ENCODE peak calls at places on chromosomes 5 and 9, in four cellular contexts. V, K, N and T are unnamed samples. For H3K4me1, the result is how much of the 10 kb centered on the place peaks cover.

GRCh38 chr5:145441228-145441627 is 393.9 kb downstream of the PRELID2 start:
- DNase-seq in V (no peak), N (no peak), K (no peak), T (no peak)

GRCh38 chr9:114280636-114281315 is 42.1 kb upstream of the ORM1 start:
- DNase-seq in V (no peak), K (no peak), N (no peak), T (peak)

GRCh38 chr9:16309350-16310271 is 560.9 kb downstream of the BNC2 start:
- DNase-seq in N (peak), K (peak), V (no peak), T (no peak)

GRCh38 chr5:88870280-88870679 is 12.7 kb downstream of the MEF2C start:
- DNase-seq in K (no peak), N (no peak), V (no peak), T (no peak)

GRCh38 chr9:132651259-132651658 is 18.5 kb downstream of the DDX31 start:
- DNase-seq in N (peak), K (peak), V (no peak), T (peak)

GRCh38 chr9:16031971-16032370 is 479.1 kb downstream of the CCDC171 start:
- DNase-seq in K (no peak), V (no peak), N (no peak), T (no peak)

GRCh38 chr5:69187342-69187741 is 2.0 kb upstream of the CENPH start:
- DNase-seq in N (no peak), V (no peak), K (no peak), T (no peak)

GRCh38 chr5:137754961-137755762 is 999 bp upstream of the HNRNPA0 start:
- DNase-seq in K (no peak), V (peak), N (no peak), T (no peak)

GRCh38 chr5:79512692-79513518 is 1.0 kb downstream of the HOMER1 start:
- DNase-seq in V (peak), N (peak), K (no peak), T (peak)

GRCh38 chr9:113636165-113636564 is 172.6 kb downstream of the RGS3 start:
- DNase-seq in K (no peak), V (no peak), N (no peak), T (no peak)

GRCh38 chr5:135823799-135824366 is 10.6 kb upstream of the SLC25A48 start:
- DNase-seq in N (no peak), K (no peak), V (no peak), T (no peak)

GRCh38 chr5:147452137-147452838 is 57.6 kb downstream of the DPYSL3 start:
- DNase-seq in N (no peak), V (no peak), K (no peak), T (no peak)

GRCh38 chr9:131837316-131837715 is 97.4 kb upstream of the RAPGEF1 start:
- DNase-seq in V (no peak), N (peak), K (peak), T (no peak)

GRCh38 chr5:75091597-75091996 is 39.2 kb upstream of the GCNT4 start:
- DNase-seq in N (no peak), V (no peak), K (no peak), T (no peak)

GRCh38 chr5:124546643-124547042 is 199.8 kb downstream of the ZNF608 start:
- DNase-seq in N (peak), K (no peak), V (no peak), T (no peak)

GRCh38 chr5:148697177-148697820 is 43.0 kb upstream of the HTR4 start:
- DNase-seq in N (peak), K (no peak), V (no peak), T (no peak)

GRCh38 chr9:33458444-33458843 is 11.1 kb upstream of the AQP3 start:
- DNase-seq in V (no peak), N (peak), K (peak), T (no peak)

GRCh38 chr5:96893342-96893741 is 17.0 kb downstream of the ERAP2 start:
- DNase-seq in K (no peak), V (no peak), N (peak), T (peak)

GRCh38 chr5:64147849-64148441 is 17.7 kb upstream of the RNF180 start:
- DNase-seq in N (peak), K (peak), V (peak), T (no peak)

GRCh38 chr5:135339623-135340022 is 59.4 kb downstream of the MACROH2A1 start:
- DNase-seq in V (no peak), K (no peak), N (no peak), T (no peak)

GRCh38 chr5:87529486-87530076 is 116.9 kb upstream of the CCNH start:
- DNase-seq in K (no peak), V (no peak), N (no peak), T (no peak)

GRCh38 chr5:40404613-40405012 is 275.1 kb upstream of the PTGER4 start:
- DNase-seq in V (no peak), N (no peak), K (no peak), T (no peak)

GRCh38 chr5:62790348-62790747 is 211.7 kb downstream of the LRRC70 start:
- DNase-seq in K (peak), V (no peak), N (peak), T (no peak)

GRCh38 chr5:121805931-121806330 is 45.8 kb upstream of the FTMT start:
- DNase-seq in V (no peak), N (peak), K (no peak), T (no peak)

GRCh38 chr9:125703662-125704061 is 3.3 kb downstream of the MAPKAP1 start:
- DNase-seq in V (no peak), K (no peak), N (no peak), T (no peak)

GRCh38 chr5:639584-640213 is 27.6 kb downstream of the CEP72 start:
- DNase-seq in V (no peak), K (no peak), N (no peak), T (no peak)

GRCh38 chr9:93532121-93532520 is 44.3 kb upstream of the PHF2 start:
- DNase-seq in V (no peak), N (no peak), K (no peak), T (no peak)
- H3K4me1 ChIP-seq in V (under half), N (under half), K (under half), T (under half)

DNA sequence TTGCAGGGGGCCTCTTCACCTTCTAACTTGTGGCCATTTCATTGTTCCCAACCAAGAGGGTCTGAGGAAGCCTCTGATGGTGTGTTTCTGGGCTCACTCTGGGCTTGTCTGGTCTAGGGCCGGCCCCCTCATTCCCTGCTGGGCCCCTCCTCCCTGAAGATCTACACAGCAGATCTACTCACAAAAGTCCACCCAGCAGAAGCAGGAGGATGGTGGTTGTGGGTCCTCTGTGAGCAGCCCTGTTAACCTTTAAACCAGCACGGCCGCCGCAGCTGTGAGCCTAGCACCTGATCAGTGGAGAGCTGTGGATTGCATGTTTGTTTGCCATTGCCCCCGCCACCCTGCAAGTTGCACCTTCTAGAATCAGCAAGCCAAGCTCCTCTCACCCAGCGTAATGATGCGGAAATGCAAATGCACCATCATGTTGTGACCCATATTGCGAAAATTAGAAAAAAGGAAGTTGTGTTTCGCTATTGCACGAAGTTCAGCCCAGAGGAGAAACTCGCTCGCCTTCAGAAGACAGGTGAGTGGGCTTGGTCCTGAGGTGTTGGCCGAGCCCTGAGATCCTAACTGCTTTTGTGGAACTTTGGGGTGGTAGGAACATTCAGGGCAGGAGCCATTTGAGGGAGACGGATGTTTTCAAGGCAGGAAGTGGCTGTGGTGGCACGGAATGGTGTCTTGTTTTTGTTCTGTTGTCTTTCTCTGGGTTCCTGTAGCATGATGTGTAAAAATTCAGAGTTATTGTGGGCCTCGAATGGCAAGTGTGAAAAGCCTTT is 16.7 kb downstream of the FGD3 start:
- DNase-seq in K (peak), V (no peak), N (peak), T (no peak)
- H3K4me3 ChIP-seq in K (peak), V (no peak), N (no peak), T (no peak)

DNA sequence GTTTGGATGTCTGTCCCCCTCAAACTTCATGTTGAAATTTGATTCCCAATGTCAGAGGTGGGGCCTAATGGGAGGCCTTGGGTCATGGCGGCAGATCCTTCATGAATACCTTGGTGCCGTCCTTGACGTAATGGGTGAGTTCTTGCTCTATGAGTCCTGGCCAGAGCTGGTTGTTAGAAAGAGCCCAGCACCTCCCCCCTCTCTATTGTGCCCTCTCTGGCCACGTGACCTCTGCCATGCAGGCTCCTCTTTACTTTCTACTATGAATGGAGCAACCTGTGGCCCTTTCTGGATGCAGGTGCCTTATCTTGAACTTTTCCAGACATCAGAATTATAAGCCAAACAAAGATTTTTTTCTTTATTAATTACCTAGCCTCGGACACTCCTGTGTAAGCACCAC is 40.7 kb downstream of the FNBP1 start:
- DNase-seq in K (no peak), V (no peak), N (no peak), T (no peak)
- H3K4me1 ChIP-seq in K (under half), V (under half), N (under half), T (under half)

GRCh38 chr5:122906768-122907167 is 61.4 kb downstream of the SNX24 start:
- DNase-seq in N (no peak), V (no peak), K (no peak), T (no peak)
- H3K4me3 ChIP-seq in N (no peak), V (no peak), K (no peak), T (no peak)

GRCh38 chr9:23790341-23791260 is 35.4 kb downstream of the ELAVL2 start:
- DNase-seq in K (no peak), N (no peak), V (no peak), T (no peak)
- H3K4me1 ChIP-seq in K (under half), N (under half), V (under half), T (under half)

GRCh38 chr9:1042466-1042865 is 7.7 kb upstream of the DMRT2 start:
- DNase-seq in K (no peak), N (no peak), V (no peak), T (no peak)
- H3K4me3 ChIP-seq in K (peak), N (no peak), V (no peak), T (no peak)

GRCh38 chr5:180691046-180691445 is 41.6 kb upstream of the FLT4 start:
- DNase-seq in N (no peak), K (no peak), V (no peak), T (no peak)

GRCh38 chr5:180684623-180685161 is 35.3 kb upstream of the FLT4 start:
- DNase-seq in K (no peak), N (no peak), V (no peak), T (no peak)

GRCh38 chr5:180690562-180690961 is 41.2 kb upstream of the FLT4 start:
- DNase-seq in N (no peak), K (no peak), V (no peak), T (no peak)

GRCh38 chr5:180689071-180689694 is 39.8 kb upstream of the FLT4 start:
- DNase-seq in N (no peak), K (no peak), V (no peak), T (no peak)

DNA sequence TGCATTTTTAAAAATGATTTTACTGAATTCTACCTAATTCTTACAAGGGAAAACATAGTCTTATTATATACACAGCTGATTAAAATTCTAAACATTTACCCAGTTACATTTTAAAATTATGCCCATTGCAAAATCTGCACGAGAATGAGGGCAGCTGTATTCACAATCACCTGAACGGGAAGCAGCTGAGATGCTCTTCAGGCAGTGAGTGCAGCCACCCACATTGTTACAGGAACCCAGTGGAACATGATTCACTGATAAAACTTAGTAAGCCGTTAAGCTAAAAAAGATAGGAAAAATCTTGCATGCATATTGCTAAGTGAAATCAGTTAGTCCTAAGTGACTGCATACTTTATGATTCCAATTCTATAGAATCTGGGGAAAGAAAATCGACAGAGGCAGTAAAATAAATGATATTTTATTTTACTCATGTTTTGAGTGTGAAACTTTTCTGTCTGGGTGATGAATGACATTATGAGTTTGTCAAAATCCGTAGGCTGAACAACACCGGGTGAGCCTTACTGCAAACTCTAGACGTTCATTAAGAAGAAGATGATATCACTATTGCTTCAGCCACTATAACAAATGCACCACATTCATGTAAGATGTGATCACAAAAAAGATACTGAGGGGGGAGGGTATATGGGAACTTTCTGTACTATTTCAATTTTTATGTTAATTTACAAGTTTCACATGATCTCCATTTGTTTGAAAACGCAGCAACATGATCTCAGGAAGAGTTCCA is 39.1 kb upstream of the FLT4 start:
- DNase-seq in K (no peak), N (no peak), V (no peak), T (no peak)
- H3K4me1 ChIP-seq in K (under half), N (under half), V (under half), T (under half)

GRCh38 chr5:93604119-93604963 is 21.3 kb downstream of the NR2F1 start:
- DNase-seq in K (no peak), N (no peak), V (no peak), T (no peak)
- H3K4me3 ChIP-seq in K (no peak), N (no peak), V (no peak), T (no peak)

GRCh38 chr5:103409013-103409670 is 150.6 kb downstream of the MACIR start:
- DNase-seq in K (no peak), V (no peak), N (no peak), T (no peak)
- H3K4me1 ChIP-seq in K (under half), V (under half), N (under half), T (under half)